ENCODE peak calls at places on chromosomes 6 and 20, in nine cellular contexts. C is cerebellar cortex; B is stimulated activated CD4-positive, alpha-beta T cell treated with anti-CD3 and anti-CD28 coated beads, Interleukin-1b, Interleukin-23, amount 100 ng/mL, for 1 hour; A is activated T-helper 1 cell treated with anti-CD3 and anti-CD28 coated beads, Interleukin-2, amount 50 U/mL, for 16 hours; N is stimulated activated CD8-positive, alpha-beta memory T cell treated with anti-CD3 and anti-CD28 coated beads, Interleukin-15, amount 100 ng/mL, for 1 hour; Y is body of pancreas; T is effector CD4-positive, alpha-beta T cell; M is left colon; L is endothelial cell. Q is an unnamed sample.

GRCh38 chr20:56247954-56248782 is at the start of gene MC3R:
- DNase-seq in C (peak), B (no peak), A (peak), N (peak), Y (peak), T (no peak), M (peak), L (no peak), Q (no peak)

GRCh38 chr20:44104807-44105517 is 82.0 kb downstream of the JPH2 start:
- DNase-seq in C (no peak), B (no peak), A (no peak), N (no peak), Y (peak), T (no peak), M (no peak), L (no peak), Q (peak)

GRCh38 chr6:7045331-7045730 is 62.4 kb upstream of the RREB1 start:
- DNase-seq in C (no peak), B (no peak), A (no peak), N (no peak), Y (no peak), T (no peak), M (no peak), L (no peak), Q (no peak)

GRCh38 chr6:139855741-139856206 is 481.3 kb upstream of the CITED2 start:
- DNase-seq in C (peak), B (no peak), A (no peak), N (no peak), Y (no peak), T (no peak), M (no peak), L (no peak), Q (no peak)

GRCh38 chr6:160520043-160520904 is 143.8 kb downstream of the LPA start:
- DNase-seq in C (peak), B (peak), A (peak), N (peak), Y (peak), T (peak), M (peak), L (peak), Q (no peak)

GRCh38 chr6:108361312-108361932 is 66.6 kb downstream of the AFG1L start:
- DNase-seq in C (no peak), B (no peak), A (no peak), N (no peak), Y (no peak), T (no peak), M (no peak), L (no peak), Q (no peak)

GRCh38 chr6:19180348-19181073 is 656.7 kb upstream of the ID4 start:
- DNase-seq in C (no peak), B (no peak), A (no peak), N (no peak), Y (peak), T (no peak), M (peak), L (no peak), Q (peak)

GRCh38 chr6:37155394-37156312 is 14.3 kb upstream of the PIM1 start:
- DNase-seq in C (no peak), B (no peak), A (no peak), N (no peak), Y (peak), T (no peak), M (peak), L (no peak), Q (no peak)

GRCh38 chr20:41178904-41179432 is 41.6 kb downstream of the PLCG1 start:
- DNase-seq in C (no peak), B (no peak), A (no peak), N (no peak), Y (no peak), T (no peak), M (no peak), L (no peak), Q (no peak)

GRCh38 chr6:143276436-143276835 is 174.1 kb downstream of the ADAT2 start:
- DNase-seq in C (no peak), B (no peak), A (no peak), N (no peak), Y (no peak), T (no peak), M (no peak), L (no peak), Q (no peak)

GRCh38 chr20:63734946-63735858 is 1.3 kb upstream of the LIME1 start:
- DNase-seq in C (no peak), B (no peak), A (no peak), N (no peak), Y (no peak), T (no peak), M (no peak), L (no peak), Q (no peak)

GRCh38 chr20:61448396-61448795 is 196.3 kb downstream of the CDH4 start:
- DNase-seq in C (no peak), B (no peak), A (no peak), N (no peak), Y (no peak), T (no peak), M (no peak), L (no peak), Q (no peak)

GRCh38 chr6:74574794-74575193 is 631.1 kb downstream of the COL12A1 start:
- DNase-seq in C (peak), B (no peak), A (no peak), N (no peak), Y (peak), T (no peak), M (no peak), L (no peak), Q (no peak)

GRCh38 chr6:11921017-11921438 is 91.1 kb upstream of the HIVEP1 start:
- DNase-seq in C (peak), B (no peak), A (no peak), N (no peak), Y (peak), T (no peak), M (peak), L (no peak), Q (peak)

GRCh38 chr6:111552999-111553398 is 52.7 kb downstream of the TRAF3IP2 start:
- DNase-seq in C (no peak), B (no peak), A (no peak), N (no peak), Y (peak), T (no peak), M (no peak), L (no peak), Q (no peak)

GRCh38 chr6:73058736-73059135 is 166.6 kb downstream of the KHDC1L start:
- DNase-seq in C (no peak), B (no peak), A (no peak), N (no peak), Y (no peak), T (no peak), M (no peak), L (no peak), Q (no peak)

GRCh38 chr6:30960907-30961673 is 20.3 kb downstream of the MUCL3 start:
- DNase-seq in C (no peak), B (no peak), A (no peak), N (no peak), Y (no peak), T (no peak), M (no peak), L (no peak), Q (no peak)

GRCh38 chr20:52008874-52009273 is 182.7 kb downstream of the ZFP64 start:
- DNase-seq in C (no peak), B (no peak), A (no peak), N (no peak), Y (no peak), T (no peak), M (no peak), L (no peak), Q (no peak)

GRCh38 chr20:49380245-49380875 is 102.1 kb downstream of the KCNB1 start:
- DNase-seq in C (no peak), B (no peak), A (no peak), N (no peak), Y (no peak), T (no peak), M (no peak), L (no peak), Q (no peak)

GRCh38 chr6:4287811-4288244 is 152.5 kb upstream of the ECI2 start:
- DNase-seq in C (peak), B (no peak), A (no peak), N (no peak), Y (no peak), T (no peak), M (peak), L (no peak), Q (no peak)